ENCODE peak calls at places on chromosome 6, in nine cellular contexts. Q is H9, P is B cell, A is WTC11, B is SK-N-SH, O is AG09309, Y is chondrocyte, Z is epithelial cell of esophagus, G is lung. T is an unnamed sample.

GRCh38 chr6:133809406-133809805 is 79.5 kb upstream of the TCF21 start:
- DNase-seq in Y (no peak), B (no peak), Q (no peak), A (no peak), O (no peak), Z (peak), G (no peak), P (no peak), T (no peak)

GRCh38 chr6:116459927-116460326 is 1.2 kb upstream of the CALHM6 start:
- DNase-seq in B (no peak), A (no peak), P (no peak), G (no peak), Q (no peak), O (no peak), Y (no peak), Z (no peak), T (no peak)

GRCh38 chr6:157674061-157674460 is 149.0 kb upstream of the SNX9 start:
- DNase-seq in Y (no peak), B (no peak), Z (no peak), Q (no peak), P (no peak), G (no peak), A (no peak), O (no peak), T (no peak)

GRCh38 chr6:159249752-159250151 is 80.6 kb downstream of the FNDC1 start:
- DNase-seq in Y (no peak), B (no peak), Z (no peak), P (no peak), G (no peak), O (no peak), A (no peak), Q (no peak), T (no peak)

GRCh38 chr6:43770417-43771209 is 602 bp downstream of the VEGFA start:
- DNase-seq in G (peak), Y (no peak), P (peak), Z (peak), Q (no peak), O (no peak), B (peak), A (peak), T (peak)

GRCh38 chr6:90008908-90009501 is 114.7 kb downstream of the GJA10 start:
- DNase-seq in Q (no peak), G (no peak), A (no peak), Z (peak), Y (no peak), P (no peak), B (no peak), O (peak), T (no peak)

GRCh38 chr6:13098006-13098405 is 230.3 kb downstream of the TBC1D7 start:
- DNase-seq in P (no peak), Q (no peak), Z (no peak), G (no peak), A (no peak), B (no peak), Y (no peak), O (no peak), T (no peak)

GRCh38 chr6:136782021-136782770 is 10.1 kb downstream of the MAP3K5 start:
- DNase-seq in P (no peak), Y (no peak), Z (peak), O (no peak), Q (no peak), A (no peak), G (no peak), B (no peak), T (no peak)

GRCh38 chr6:4819706-4820283 is 43.6 kb downstream of the CDYL start:
- DNase-seq in P (no peak), Z (peak), O (no peak), A (no peak), G (no peak), B (no peak), Q (no peak), Y (no peak), T (no peak)

DNA sequence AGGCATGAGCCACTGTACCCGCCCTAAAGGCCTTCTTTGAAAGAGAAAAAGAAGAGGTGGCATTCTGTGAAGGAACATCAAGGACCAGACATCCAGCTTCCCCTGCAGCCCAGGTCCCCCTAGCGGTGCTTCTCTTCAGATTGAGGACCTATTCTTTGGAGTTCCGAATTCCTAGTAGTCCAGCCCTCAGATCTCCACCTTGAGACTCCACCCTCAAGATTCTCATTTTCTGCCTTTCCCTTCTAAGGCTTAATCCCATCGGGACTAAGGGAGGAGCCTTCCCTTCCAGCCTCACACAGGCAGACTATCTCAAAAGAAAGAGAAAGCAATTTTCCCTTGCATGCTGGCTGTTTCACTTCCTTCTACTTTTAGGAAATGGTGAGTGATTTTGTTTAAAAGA is 32.5 kb downstream of the MUC22 start:
- DNase-seq in P (peak), A (peak), O (peak), Y (no peak), Q (peak), B (peak), Z (peak), G (peak), T (peak)
- TF ChIP-seq CTCF in P (peak), A (peak), O (peak), Y (peak), Q (peak), B (peak), Z (peak), G (peak), T (peak)

GRCh38 chr6:94636780-94637385 is 940.5 kb upstream of the MANEA start:
- DNase-seq in Y (no peak), G (no peak), Z (peak), A (no peak), O (no peak), B (peak), Q (peak), P (no peak), T (no peak)
- TF ChIP-seq CTCF in Y (peak), G (no peak), Z (peak), A (peak), O (no peak), B (peak), Q (peak), P (no peak), T (peak)

GRCh38 chr6:7406743-7407142 is 17.1 kb downstream of the RIOK1 start:
- DNase-seq in P (no peak), G (no peak), O (no peak), Y (no peak), Z (no peak), A (no peak), B (no peak), Q (no peak), T (no peak)

GRCh38 chr6:7402746-7403145 is 13.1 kb downstream of the RIOK1 start:
- DNase-seq in O (no peak), B (no peak), Y (no peak), G (no peak), Z (no peak), Q (no peak), P (no peak), A (no peak), T (no peak)

GRCh38 chr6:7404546-7404945 is 14.9 kb downstream of the RIOK1 start:
- DNase-seq in A (no peak), B (no peak), Q (no peak), G (no peak), P (no peak), O (no peak), Z (no peak), Y (no peak), T (no peak)

DNA sequence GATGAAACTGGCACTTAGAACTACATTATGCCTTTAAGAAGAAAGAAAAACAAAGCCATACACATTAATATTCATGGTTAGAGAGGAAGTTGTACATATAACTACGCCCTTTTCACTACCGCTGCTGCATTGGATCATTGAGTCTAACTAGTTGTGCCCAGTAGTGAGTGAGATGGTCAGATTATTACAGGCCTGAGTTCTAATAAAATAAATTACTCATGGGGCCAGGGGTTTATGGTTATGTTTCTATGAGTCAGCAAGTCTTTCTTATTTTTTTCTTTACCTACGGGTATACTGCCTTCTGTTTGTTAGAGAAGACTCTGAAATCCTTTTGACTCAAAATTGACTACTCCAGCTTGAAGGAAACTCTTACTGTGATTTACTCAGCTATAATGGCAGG is 11.5 kb downstream of the RIOK1 start:
- DNase-seq in A (no peak), B (no peak), Z (peak), Q (no peak), O (peak), P (no peak), G (no peak), Y (no peak), T (no peak)
- TF ChIP-seq CTCF in A (no peak), B (no peak), Z (no peak), Q (no peak), O (no peak), P (no peak), G (no peak), Y (no peak), T (no peak)

GRCh38 chr6:54991761-54992330 is 145.3 kb downstream of the FAM83B start:
- DNase-seq in G (no peak), Z (no peak), Y (no peak), P (no peak), A (no peak), O (no peak), B (no peak), Q (no peak), T (no peak)

GRCh38 chr6:54990001-54990400 is 143.4 kb downstream of the FAM83B start:
- DNase-seq in B (no peak), Q (no peak), A (no peak), G (no peak), Z (peak), P (no peak), Y (no peak), O (no peak), T (no peak)

GRCh38 chr6:54993294-54993693 is 146.7 kb downstream of the FAM83B start:
- DNase-seq in O (no peak), G (no peak), P (no peak), Y (no peak), Q (no peak), B (no peak), A (no peak), Z (no peak), T (no peak)

GRCh38 chr6:54993948-54994347 is 147.4 kb downstream of the FAM83B start:
- DNase-seq in G (no peak), O (no peak), P (no peak), Y (no peak), Z (no peak), Q (no peak), B (no peak), A (no peak), T (no peak)

DNA sequence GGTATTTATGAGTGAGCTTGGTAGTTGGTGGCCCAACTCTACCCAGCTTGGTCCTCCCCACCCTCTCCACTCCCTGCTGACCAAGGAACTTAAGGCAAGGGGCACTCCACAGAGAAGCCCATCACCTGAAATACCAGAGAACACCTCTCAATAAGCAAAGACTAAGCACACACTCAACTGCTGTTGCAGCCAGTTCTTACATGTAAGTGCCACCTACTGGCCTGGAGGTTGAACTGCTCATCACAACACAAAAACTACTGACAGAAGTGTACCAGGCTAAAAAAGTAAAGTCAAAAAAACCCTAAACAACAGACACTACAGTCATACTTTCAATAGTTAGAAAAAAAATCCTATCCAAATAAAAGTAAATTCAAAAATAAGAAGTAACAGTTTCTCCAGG is 146.2 kb downstream of the FAM83B start:
- DNase-seq in O (no peak), P (no peak), Z (peak), A (peak), Q (peak), G (no peak), B (no peak), Y (no peak), T (no peak)
- TF ChIP-seq CTCF in O (peak), P (no peak), Z (peak), A (peak), Q (peak), G (no peak), B (peak), Y (peak), T (no peak)

DNA sequence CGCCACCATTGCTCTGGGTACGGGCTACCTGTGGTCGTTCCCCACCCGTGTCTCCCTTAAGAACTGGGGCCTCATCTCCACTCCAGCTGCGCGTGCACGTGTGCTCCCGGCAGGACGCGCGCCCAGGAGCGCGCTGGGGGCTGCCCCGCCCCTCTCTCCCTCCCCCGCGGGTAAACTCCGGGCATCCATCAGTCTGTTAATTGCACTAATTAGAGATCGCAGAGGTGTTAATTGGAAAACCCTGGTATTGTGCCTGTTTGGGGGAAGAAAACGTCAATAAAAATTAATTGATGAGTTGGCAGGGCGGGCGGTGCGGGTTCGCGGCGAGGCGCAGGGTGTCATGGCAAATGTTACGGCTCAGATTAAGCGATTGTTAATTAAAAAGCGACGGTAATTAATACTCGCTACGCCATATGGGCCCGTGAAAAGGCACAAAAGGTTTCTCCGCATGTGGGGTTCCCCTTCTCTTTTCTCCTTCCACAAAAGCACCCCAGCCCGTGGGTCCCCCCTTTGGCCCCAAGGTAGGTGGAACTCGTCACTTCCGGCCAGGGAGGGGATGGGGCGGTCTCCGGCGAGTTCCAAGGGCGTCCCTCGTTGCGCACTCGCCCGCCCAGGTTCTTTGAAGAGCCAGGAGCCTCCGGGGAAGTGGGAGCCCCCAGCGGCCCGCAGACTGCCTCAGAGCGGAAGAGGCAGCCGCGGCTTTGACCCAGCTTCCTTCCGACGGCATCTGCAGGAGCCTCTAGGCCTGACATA is 14.4 kb downstream of the FOXP4 start:
- DNase-seq in Q (peak), Y (no peak), P (peak), A (peak), Z (no peak), G (peak), O (no peak), B (no peak), T (peak)
- TF ChIP-seq CTCF in Q (no peak), Y (no peak), P (no peak), A (no peak), Z (no peak), G (no peak), O (no peak), B (no peak), T (no peak)

DNA sequence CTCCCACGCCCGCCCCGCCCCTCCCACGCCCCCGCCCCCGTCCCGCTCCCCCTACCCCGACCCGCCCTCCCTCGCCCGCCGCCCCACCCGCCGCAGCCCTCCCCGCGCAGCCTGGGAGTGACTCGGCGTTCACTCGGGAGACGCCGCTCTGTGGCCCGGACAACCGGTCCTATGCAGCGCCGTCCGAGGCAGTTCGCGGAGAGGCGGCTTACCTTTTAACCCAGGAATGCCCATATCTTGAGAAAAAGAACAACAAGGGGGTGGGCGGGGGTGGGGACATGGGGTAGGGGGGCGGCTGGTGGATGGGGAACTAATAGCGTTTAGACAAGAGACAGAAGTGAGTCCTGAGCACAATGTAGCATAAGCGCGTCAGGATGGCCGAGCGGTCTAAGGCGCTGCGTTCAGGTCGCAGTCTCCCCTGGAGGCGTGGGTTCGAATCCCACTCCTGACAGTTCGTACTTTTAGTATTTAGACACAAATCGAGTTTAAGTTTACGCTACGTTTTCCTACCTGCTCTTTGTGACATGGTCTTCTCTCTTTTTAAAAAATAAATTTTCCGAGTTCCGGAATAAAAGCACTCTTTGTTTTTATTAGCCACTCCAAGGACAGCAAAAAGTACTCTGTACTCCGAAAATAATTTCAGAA is 17.2 kb upstream of the HMGN4 start:
- DNase-seq in A (peak), O (peak), P (peak), Y (no peak), B (peak), Q (peak), G (peak), Z (peak), T (peak)
- TF ChIP-seq CTCF in A (no peak), O (no peak), P (no peak), Y (no peak), B (no peak), Q (no peak), G (no peak), Z (no peak), T (no peak)

DNA sequence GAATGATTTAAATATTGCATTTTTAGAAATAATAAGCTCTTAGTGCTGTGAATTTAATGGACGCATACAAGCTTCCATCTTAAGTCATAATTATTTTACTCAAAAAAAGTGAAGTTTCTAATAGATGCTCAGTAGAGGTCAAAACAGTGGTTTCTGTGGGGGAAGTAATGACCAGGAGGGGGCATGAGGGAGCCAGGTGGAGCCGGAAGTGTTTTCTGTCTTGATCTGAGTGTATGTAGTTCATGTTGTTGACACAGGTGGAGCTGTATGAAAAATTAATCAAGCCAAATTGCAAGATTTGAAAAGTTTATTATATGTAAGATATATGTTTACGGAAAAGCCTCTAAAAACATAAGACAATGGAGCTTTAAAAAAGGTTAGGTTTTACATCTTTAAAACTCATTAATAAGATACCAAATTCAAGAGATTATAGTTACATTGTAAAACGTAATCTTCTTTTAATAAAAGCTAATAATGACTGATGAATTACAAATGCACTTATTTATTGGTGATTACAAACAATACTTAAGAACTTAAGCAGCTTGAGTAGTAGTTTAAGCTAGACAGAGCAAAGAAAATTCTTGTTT is 68.0 kb downstream of the PLAGL1 start:
- DNase-seq in P (peak), Z (peak), O (peak), G (no peak), A (peak), B (peak), Y (no peak), Q (no peak), T (peak)
- TF ChIP-seq CTCF in P (peak), Z (peak), O (peak), G (peak), A (peak), B (peak), Y (peak), Q (peak), T (peak)